ENCODE peak calls at places on chromosomes 6 and 20, in nine cellular contexts. A, O, X, P, R, Q, G, C and B are unnamed samples.

GRCh38 chr6:123064038-123064437 is 68.0 kb downstream of the CLVS2 start:
- DNase-seq in R (no peak), X (no peak), A (no peak), C (no peak), G (no peak), O (no peak), Q (no peak), P (no peak), B (no peak)

GRCh38 chr20:1934578-1935573 is 39.7 kb downstream of the SIRPA start:
- DNase-seq in G (no peak), P (no peak), O (no peak), X (no peak), Q (no peak), R (no peak), A (no peak), C (peak), B (no peak)

GRCh38 chr20:50804453-50805348 is 9.8 kb downstream of the BCAS4 start:
- DNase-seq in G (no peak), R (no peak), Q (no peak), A (no peak), O (no peak), X (no peak), P (no peak), C (no peak), B (no peak)

GRCh38 chr6:119426619-119427018 is 77.1 kb upstream of the MAN1A1 start:
- DNase-seq in C (no peak), R (no peak), G (no peak), P (no peak), A (no peak), Q (no peak), O (no peak), X (no peak), B (no peak)

GRCh38 chr6:111534366-111534765 is 51.3 kb upstream of the REV3L start:
- DNase-seq in C (no peak), A (peak), O (no peak), X (peak), R (peak), G (no peak), P (no peak), Q (no peak), B (no peak)

GRCh38 chr6:19865178-19865577 is 28.0 kb downstream of the ID4 start:
- DNase-seq in O (no peak), Q (no peak), X (no peak), A (no peak), P (no peak), R (no peak), G (no peak), C (no peak), B (no peak)

GRCh38 chr6:23446394-23447001 is 679.5 kb upstream of the NRSN1 start:
- DNase-seq in P (peak), R (no peak), A (no peak), O (no peak), X (no peak), C (no peak), Q (no peak), G (no peak), B (no peak)

GRCh38 chr6:21914121-21914973 is 320.8 kb downstream of the SOX4 start:
- DNase-seq in P (no peak), Q (no peak), X (peak), A (peak), R (peak), O (no peak), G (no peak), C (peak), B (no peak)

GRCh38 chr6:89433637-89434499 is 916 bp downstream of the ANKRD6 start:
- DNase-seq in X (peak), A (peak), O (peak), R (no peak), Q (peak), C (peak), G (no peak), P (no peak), B (peak)

GRCh38 chr6:14144678-14145113 is 27.1 kb downstream of the CD83 start:
- DNase-seq in R (peak), X (peak), A (peak), P (peak), C (no peak), Q (peak), G (no peak), O (peak), B (peak)

GRCh38 chr6:89475634-89476033 is 42.7 kb downstream of the ANKRD6 start:
- DNase-seq in O (no peak), X (no peak), A (no peak), C (no peak), R (no peak), Q (no peak), G (no peak), P (no peak), B (no peak)

DNA sequence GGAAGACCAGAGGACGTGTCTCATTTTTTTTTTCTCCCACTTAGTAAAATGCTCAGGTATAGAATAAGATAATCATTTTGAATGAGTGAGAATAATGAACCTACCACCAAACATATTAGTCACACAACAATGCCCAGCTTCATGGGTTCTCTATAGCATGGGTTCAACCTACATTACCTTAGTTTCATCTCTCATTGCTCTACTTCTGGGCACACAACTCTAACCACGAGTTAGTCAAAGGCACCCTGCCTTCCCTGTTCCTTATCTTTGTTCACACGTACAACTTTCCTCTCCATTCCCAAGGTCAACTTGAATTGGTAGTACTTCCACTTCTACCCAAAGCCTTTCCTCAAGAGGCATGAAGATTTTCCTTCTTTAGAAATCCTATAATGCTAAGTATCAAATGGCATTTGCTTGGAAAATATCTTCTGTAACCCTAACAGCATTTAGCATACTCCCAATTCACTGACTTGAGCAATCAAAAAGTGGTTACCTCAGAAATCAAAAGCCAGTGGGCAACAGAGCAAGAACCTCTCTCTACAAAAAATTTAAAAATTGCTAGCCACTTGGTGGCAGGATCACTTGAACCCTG is 20.9 kb downstream of the DEK start:
- DNase-seq in G (no peak), R (no peak), X (no peak), P (no peak), A (no peak), C (no peak), O (no peak), Q (no peak), B (no peak)
- TF ChIP-seq POLR2A in G (no peak), R (no peak), X (no peak), P (no peak), A (no peak), C (no peak), O (no peak), Q (no peak), B (no peak)

GRCh38 chr6:15553031-15553430 is 109.8 kb downstream of the DTNBP1 start:
- DNase-seq in G (no peak), C (no peak), X (no peak), R (no peak), A (no peak), Q (no peak), P (no peak), O (no peak), B (no peak)

GRCh38 chr6:15551262-15551661 is 111.6 kb downstream of the DTNBP1 start:
- DNase-seq in G (no peak), Q (no peak), X (no peak), R (no peak), C (no peak), A (no peak), P (no peak), O (no peak), B (no peak)

GRCh38 chr6:15553736-15554294 is 109.0 kb downstream of the DTNBP1 start:
- DNase-seq in X (no peak), Q (no peak), G (no peak), R (no peak), A (no peak), C (no peak), O (no peak), P (no peak), B (no peak)

GRCh38 chr6:15550724-15551123 is 112.1 kb downstream of the DTNBP1 start:
- DNase-seq in Q (no peak), C (no peak), O (no peak), P (no peak), X (no peak), G (no peak), R (no peak), A (no peak), B (no peak)

GRCh38 chr6:15551798-15552197 is 111.0 kb downstream of the DTNBP1 start:
- DNase-seq in Q (peak), C (no peak), P (no peak), A (no peak), X (no peak), R (no peak), G (no peak), O (no peak), B (no peak)
- TF ChIP-seq POLR2AphosphoS5 in Q (peak), C (no peak), P (no peak), A (no peak), X (no peak), R (no peak), G (no peak), O (no peak), B (no peak)

GRCh38 chr6:156869986-156870398 is 92.8 kb downstream of the ARID1B start:
- DNase-seq in X (no peak), G (no peak), C (no peak), Q (no peak), P (no peak), A (no peak), O (no peak), R (no peak), B (no peak)
- TF ChIP-seq POLR2A in X (no peak), G (no peak), C (no peak), Q (no peak), P (no peak), A (no peak), O (no peak), R (no peak), B (no peak)

DNA sequence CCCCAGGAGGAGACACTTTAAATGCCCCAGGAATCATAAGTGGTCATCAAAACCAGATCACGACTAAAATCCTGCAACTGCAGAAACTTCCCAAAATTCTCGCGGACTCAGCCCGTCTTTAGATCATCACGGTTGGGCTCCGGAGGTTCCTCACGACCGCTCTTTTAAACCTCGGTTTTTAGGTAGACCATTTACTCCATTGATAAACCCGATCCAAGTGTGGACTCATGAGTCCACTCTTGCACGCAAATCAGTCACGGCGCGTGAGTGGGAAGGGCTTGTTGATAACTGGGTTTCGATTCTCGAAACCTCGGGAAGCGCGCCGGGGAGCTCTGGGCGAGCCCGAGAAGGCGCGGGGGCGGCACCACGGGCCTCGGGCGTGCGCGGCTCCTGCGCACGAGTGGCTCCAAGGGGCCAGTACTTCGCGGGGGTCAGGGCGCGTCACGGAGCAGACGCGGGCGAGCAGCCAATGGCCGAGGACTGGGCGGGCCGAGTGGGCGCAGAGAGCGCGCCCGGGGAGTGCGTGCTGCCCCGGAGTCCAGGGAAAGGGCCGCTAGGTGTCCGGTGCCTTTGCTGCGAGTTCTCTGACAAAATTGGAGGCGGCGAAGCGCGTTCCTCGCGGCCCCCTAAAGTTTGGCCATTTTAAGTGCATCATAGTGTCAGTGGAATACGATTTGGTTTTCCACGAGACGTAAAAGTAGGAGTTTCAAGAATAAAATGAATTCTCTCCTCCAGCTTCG is 658 bp upstream of the TENT5A start:
- DNase-seq in X (peak), O (peak), G (no peak), R (peak), A (peak), P (peak), C (peak), Q (peak), B (peak)
- TF ChIP-seq POLR2AphosphoS5 in X (peak), O (no peak), G (no peak), R (peak), A (peak), P (peak), C (peak), Q (peak), B (no peak)

GRCh38 chr20:36235892-36236785 is at the start of gene AAR2:
- DNase-seq in A (peak), P (peak), O (peak), Q (peak), C (peak), G (no peak), R (peak), X (peak), B (peak)
- TF ChIP-seq POLR2A in A (no peak), P (peak), O (peak), Q (no peak), C (peak), G (no peak), R (no peak), X (peak), B (peak)

GRCh38 chr20:36575066-36575743 is 1.8 kb downstream of the TGIF2 start:
- DNase-seq in Q (no peak), C (peak), X (peak), P (no peak), R (peak), G (no peak), O (no peak), A (peak), B (peak)
- TF ChIP-seq POLR2AphosphoS5 in Q (no peak), C (no peak), X (no peak), P (no peak), R (no peak), G (no peak), O (no peak), A (no peak), B (no peak)